ENCODE peak calls at places on chromosomes 7 and 10, in six cellular contexts. One of them, this sample, is unnamed.

GRCh38 chr10:31749293-31749692 is 179.3 kb downstream of the ARHGAP12 start:
- DNase-seq in OCI-LY7: no peak
- DNase-seq in heart right ventricle: no peak
- DNase-seq in nephron progenitor cell: no peak
- DNase-seq in BE2C: peak
- DNase-seq in Panc1: no peak
- DNase-seq in this sample: no peak

GRCh38 chr10:106189254-106189653 is 975.3 kb downstream of the SORCS1 start:
- DNase-seq in OCI-LY7: peak
- DNase-seq in heart right ventricle: no peak
- DNase-seq in nephron progenitor cell: peak
- DNase-seq in BE2C: peak
- DNase-seq in Panc1: peak
- DNase-seq in this sample: no peak

GRCh38 chr10:26468691-26469090 is 30.6 kb downstream of the APBB1IP start:
- DNase-seq in OCI-LY7: peak
- DNase-seq in heart right ventricle: no peak
- DNase-seq in nephron progenitor cell: no peak
- DNase-seq in BE2C: no peak
- DNase-seq in Panc1: no peak
- DNase-seq in this sample: no peak

GRCh38 chr10:70913546-70914240 is 25.3 kb upstream of the PCBD1 start:
- DNase-seq in OCI-LY7: no peak
- DNase-seq in heart right ventricle: no peak
- DNase-seq in nephron progenitor cell: no peak
- DNase-seq in BE2C: peak
- DNase-seq in Panc1: no peak
- DNase-seq in this sample: no peak

GRCh38 chr7:2728309-2729042 is 40.5 kb downstream of the AMZ1 start:
- DNase-seq in OCI-LY7: no peak
- DNase-seq in heart right ventricle: no peak
- DNase-seq in nephron progenitor cell: no peak
- DNase-seq in BE2C: no peak
- DNase-seq in Panc1: no peak
- DNase-seq in this sample: no peak

GRCh38 chr7:121288894-121289293 is 39.9 kb upstream of the WNT16 start:
- DNase-seq in OCI-LY7: no peak
- DNase-seq in heart right ventricle: no peak
- DNase-seq in nephron progenitor cell: no peak
- DNase-seq in BE2C: no peak
- DNase-seq in Panc1: no peak
- DNase-seq in this sample: no peak

GRCh38 chr10:132264966-132265877 is 42.5 kb downstream of the STK32C start:
- DNase-seq in OCI-LY7: no peak
- DNase-seq in heart right ventricle: no peak
- DNase-seq in nephron progenitor cell: no peak
- DNase-seq in BE2C: no peak
- DNase-seq in Panc1: no peak
- DNase-seq in this sample: no peak

GRCh38 chr10:3935141-3935540 is 150.1 kb upstream of the KLF6 start:
- DNase-seq in OCI-LY7: no peak
- DNase-seq in heart right ventricle: peak
- DNase-seq in nephron progenitor cell: no peak
- DNase-seq in BE2C: no peak
- DNase-seq in Panc1: no peak
- DNase-seq in this sample: no peak

GRCh38 chr10:27138277-27138676 is 15.9 kb downstream of the YME1L1 start:
- DNase-seq in OCI-LY7: no peak
- DNase-seq in heart right ventricle: no peak
- DNase-seq in nephron progenitor cell: no peak
- DNase-seq in BE2C: no peak
- DNase-seq in Panc1: no peak
- DNase-seq in this sample: no peak

GRCh38 chr10:44384601-44385422 is at the start of gene CXCL12:
- DNase-seq in OCI-LY7: no peak
- DNase-seq in heart right ventricle: peak
- DNase-seq in nephron progenitor cell: peak
- DNase-seq in BE2C: peak
- DNase-seq in Panc1: no peak
- DNase-seq in this sample: no peak

GRCh38 chr7:6198687-6199595 is 73.5 kb downstream of the CYTH3 start:
- DNase-seq in OCI-LY7: no peak
- DNase-seq in heart right ventricle: no peak
- DNase-seq in nephron progenitor cell: no peak
- DNase-seq in BE2C: no peak
- DNase-seq in Panc1: no peak
- DNase-seq in this sample: no peak

GRCh38 chr10:600876-601275 is 88.6 kb downstream of the DIP2C start:
- DNase-seq in OCI-LY7: no peak
- DNase-seq in heart right ventricle: no peak
- DNase-seq in nephron progenitor cell: no peak
- DNase-seq in BE2C: no peak
- DNase-seq in Panc1: no peak
- DNase-seq in this sample: no peak

DNA sequence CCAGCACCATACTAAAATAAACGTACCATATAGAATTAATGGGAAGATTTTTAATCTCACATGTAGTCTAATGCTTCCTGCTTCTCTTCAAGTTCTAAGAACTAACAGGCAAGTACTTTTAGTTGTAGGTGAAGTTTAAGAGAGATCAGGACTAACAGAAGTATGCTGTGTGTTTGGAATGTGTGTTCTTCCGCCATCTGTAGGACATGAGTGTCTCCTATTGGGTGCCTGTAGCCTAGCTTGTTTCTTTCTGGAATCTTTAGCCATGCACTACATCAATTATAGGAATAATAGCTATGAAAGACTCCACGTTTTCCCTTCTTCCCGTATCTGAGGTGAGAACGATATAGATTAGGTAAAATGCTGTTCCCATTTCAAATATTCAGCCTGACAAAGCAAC is 140.2 kb upstream of the AHR start:
- DNase-seq in OCI-LY7: no peak
- DNase-seq in heart right ventricle: no peak
- DNase-seq in nephron progenitor cell: no peak
- DNase-seq in BE2C: no peak
- DNase-seq in Panc1: no peak
- DNase-seq in this sample: no peak
- TF ChIP-seq CTCF in OCI-LY7: no peak
- TF ChIP-seq CTCF in heart right ventricle: no peak
- TF ChIP-seq CTCF in nephron progenitor cell: no peak
- TF ChIP-seq CTCF in BE2C: no peak
- TF ChIP-seq CTCF in Panc1: peak
- TF ChIP-seq CTCF in this sample: no peak

GRCh38 chr7:47446871-47447466 is 134.9 kb downstream of the TNS3 start:
- DNase-seq in OCI-LY7: no peak
- DNase-seq in heart right ventricle: no peak
- DNase-seq in nephron progenitor cell: no peak
- DNase-seq in BE2C: no peak
- DNase-seq in Panc1: no peak
- DNase-seq in this sample: no peak
- TF ChIP-seq CTCF in OCI-LY7: no peak
- TF ChIP-seq CTCF in heart right ventricle: no peak
- TF ChIP-seq CTCF in nephron progenitor cell: no peak
- TF ChIP-seq CTCF in BE2C: no peak
- TF ChIP-seq CTCF in Panc1: no peak
- TF ChIP-seq CTCF in this sample: no peak

GRCh38 chr7:28093617-28094232 is 86.9 kb downstream of the JAZF1 start:
- DNase-seq in OCI-LY7: peak
- DNase-seq in heart right ventricle: peak
- DNase-seq in nephron progenitor cell: peak
- DNase-seq in BE2C: peak
- DNase-seq in Panc1: no peak
- DNase-seq in this sample: peak
- TF ChIP-seq CTCF in OCI-LY7: peak
- TF ChIP-seq CTCF in heart right ventricle: no peak
- TF ChIP-seq CTCF in nephron progenitor cell: peak
- TF ChIP-seq CTCF in BE2C: peak
- TF ChIP-seq CTCF in Panc1: peak
- TF ChIP-seq CTCF in this sample: peak

GRCh38 chr7:101902680-101903504 is 85.5 kb downstream of the CUX1 start:
- DNase-seq in OCI-LY7: no peak
- DNase-seq in heart right ventricle: no peak
- DNase-seq in nephron progenitor cell: no peak
- DNase-seq in BE2C: no peak
- DNase-seq in Panc1: no peak
- DNase-seq in this sample: no peak

GRCh38 chr7:101901661-101902491 is 84.5 kb downstream of the CUX1 start:
- DNase-seq in OCI-LY7: no peak
- DNase-seq in heart right ventricle: no peak
- DNase-seq in nephron progenitor cell: no peak
- DNase-seq in BE2C: no peak
- DNase-seq in Panc1: no peak
- DNase-seq in this sample: no peak

GRCh38 chr7:101899616-101900015 is 82.2 kb downstream of the CUX1 start:
- DNase-seq in OCI-LY7: no peak
- DNase-seq in heart right ventricle: no peak
- DNase-seq in nephron progenitor cell: no peak
- DNase-seq in BE2C: no peak
- DNase-seq in Panc1: no peak
- DNase-seq in this sample: no peak

GRCh38 chr7:101898019-101898575 is 80.7 kb downstream of the CUX1 start:
- DNase-seq in OCI-LY7: no peak
- DNase-seq in heart right ventricle: no peak
- DNase-seq in nephron progenitor cell: no peak
- DNase-seq in BE2C: no peak
- DNase-seq in Panc1: no peak
- DNase-seq in this sample: no peak

DNA sequence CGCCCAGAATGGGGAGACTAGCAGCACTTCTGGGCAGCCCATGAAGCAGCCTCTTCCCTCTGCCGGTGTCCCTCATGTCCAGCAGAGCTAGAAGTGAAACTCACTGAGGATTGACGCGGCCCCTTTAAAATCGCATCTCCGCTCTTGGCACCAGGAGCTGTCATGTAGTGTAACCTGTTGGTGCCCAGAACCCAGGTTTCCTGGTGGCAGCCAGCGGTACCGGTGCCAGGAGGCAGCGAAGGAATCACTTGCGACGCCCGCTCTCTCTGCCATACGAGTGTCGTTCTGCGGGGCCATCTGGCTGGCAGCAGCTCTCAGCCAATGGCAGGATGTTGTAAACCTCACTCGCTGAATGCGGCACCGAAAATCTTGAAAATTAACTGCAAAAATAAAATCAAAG is 82.7 kb downstream of the CUX1 start:
- DNase-seq in OCI-LY7: no peak
- DNase-seq in heart right ventricle: peak
- DNase-seq in nephron progenitor cell: no peak
- DNase-seq in BE2C: no peak
- DNase-seq in Panc1: no peak
- DNase-seq in this sample: no peak
- TF ChIP-seq CTCF in OCI-LY7: no peak
- TF ChIP-seq CTCF in heart right ventricle: no peak
- TF ChIP-seq CTCF in nephron progenitor cell: no peak
- TF ChIP-seq CTCF in BE2C: no peak
- TF ChIP-seq CTCF in Panc1: no peak
- TF ChIP-seq CTCF in this sample: no peak